ENCODE peak calls at places on chromosomes 3 and 15, in six cellular contexts. M, O, J, E, U and K are unnamed samples. For H3K27me3, the result is how much of the 10 kb centered on the place peaks cover.

GRCh38 chr3:53218136-53218535 is 37.7 kb downstream of the TKT start:
- DNase-seq in U (no peak), E (no peak), J (no peak), M (no peak), O (no peak), K (no peak)

GRCh38 chr3:51703026-51703775 is 3.7 kb upstream of the GRM2 start:
- DNase-seq in M (no peak), J (no peak), U (no peak), E (no peak), O (no peak), K (no peak)

GRCh38 chr3:155870945-155871745 is 695 bp downstream of the GMPS start:
- DNase-seq in M (peak), J (no peak), O (no peak), E (peak), U (no peak), K (no peak)

GRCh38 chr3:55746808-55747413 is 259.8 kb upstream of the WNT5A start:
- DNase-seq in O (no peak), J (no peak), E (no peak), M (no peak), U (no peak), K (no peak)

GRCh38 chr15:68209735-68210408 is 4.7 kb upstream of the CALML4 start:
- DNase-seq in M (no peak), U (no peak), O (no peak), E (no peak), J (no peak), K (no peak)

GRCh38 chr3:52531636-52532516 is 1.8 kb downstream of the NT5DC2 start:
- DNase-seq in E (no peak), U (no peak), O (no peak), J (no peak), M (no peak), K (no peak)

GRCh38 chr3:61221759-61222362 is 29.4 kb downstream of the FHIT start:
- DNase-seq in E (no peak), O (no peak), M (no peak), U (no peak), J (no peak), K (no peak)

GRCh38 chr15:77993374-77993911 is 84.1 kb downstream of the TBC1D2B start:
- DNase-seq in M (no peak), E (no peak), J (no peak), O (no peak), U (no peak), K (no peak)

GRCh38 chr3:69116897-69117296 is 5.5 kb downstream of the LMOD3 start:
- DNase-seq in M (no peak), J (peak), E (no peak), O (no peak), U (no peak), K (no peak)

GRCh38 chr3:59074764-59075163 is 24.9 kb upstream of the CFAP20DC start:
- DNase-seq in J (no peak), U (no peak), M (no peak), E (no peak), O (no peak), K (no peak)

GRCh38 chr3:14258906-14259904 is 80.6 kb downstream of the LSM3 start:
- DNase-seq in O (no peak), U (no peak), M (no peak), J (no peak), E (no peak), K (no peak)

GRCh38 chr3:43863966-43864933 is 173.5 kb downstream of the ABHD5 start:
- DNase-seq in M (no peak), J (no peak), O (no peak), U (no peak), E (no peak), K (no peak)

GRCh38 chr15:64289550-64289949 is 66.4 kb downstream of the CSNK1G1 start:
- DNase-seq in U (no peak), M (no peak), O (no peak), E (no peak), J (no peak), K (no peak)

GRCh38 chr3:111713833-111714232 is 118.7 kb upstream of the ZBED2 start:
- DNase-seq in J (no peak), E (no peak), U (no peak), O (no peak), M (no peak), K (no peak)

GRCh38 chr3:126556637-126557414 is 1.9 kb downstream of the C3orf22 start:
- DNase-seq in E (peak), J (no peak), O (no peak), M (no peak), U (no peak), K (no peak)

GRCh38 chr3:57597240-57597972 is at the start of gene ARF4:
- DNase-seq in E (peak), J (peak), O (peak), M (peak), U (peak), K (peak)

DNA sequence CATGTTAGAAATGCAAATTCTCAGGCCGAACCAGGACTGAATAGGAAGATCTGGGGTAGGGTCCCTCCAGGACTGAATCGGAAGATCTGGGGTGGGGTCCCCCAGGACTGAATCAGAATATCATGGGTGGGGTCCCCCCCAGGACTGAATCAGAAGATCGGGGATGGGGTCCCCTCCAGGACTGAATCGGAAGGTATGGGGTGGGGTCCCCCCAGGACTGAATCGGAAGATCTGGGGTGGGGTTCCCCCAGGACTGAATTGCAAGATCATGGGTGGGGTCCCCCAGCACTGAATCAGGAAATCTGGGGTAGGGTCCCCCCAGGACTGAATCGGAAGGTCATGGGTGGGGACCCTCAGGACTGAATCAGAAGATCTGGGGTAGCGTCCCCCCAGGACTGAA is 48.2 kb upstream of the TNK2 start:
- DNase-seq in O (no peak), J (no peak), M (no peak), U (no peak), E (no peak), K (no peak)
- H3K9ac ChIP-seq in O (no peak), J (no peak), M (no peak), U (no peak), E (no peak), K (no peak)

GRCh38 chr3:154164387-154164786 is 43.2 kb downstream of the ARHGEF26 start:
- DNase-seq in E (no peak), O (no peak), U (peak), M (no peak), J (no peak), K (no peak)

GRCh38 chr3:154156529-154156928 is 35.3 kb downstream of the ARHGEF26 start:
- DNase-seq in U (no peak), M (no peak), J (no peak), E (no peak), O (no peak), K (no peak)

DNA sequence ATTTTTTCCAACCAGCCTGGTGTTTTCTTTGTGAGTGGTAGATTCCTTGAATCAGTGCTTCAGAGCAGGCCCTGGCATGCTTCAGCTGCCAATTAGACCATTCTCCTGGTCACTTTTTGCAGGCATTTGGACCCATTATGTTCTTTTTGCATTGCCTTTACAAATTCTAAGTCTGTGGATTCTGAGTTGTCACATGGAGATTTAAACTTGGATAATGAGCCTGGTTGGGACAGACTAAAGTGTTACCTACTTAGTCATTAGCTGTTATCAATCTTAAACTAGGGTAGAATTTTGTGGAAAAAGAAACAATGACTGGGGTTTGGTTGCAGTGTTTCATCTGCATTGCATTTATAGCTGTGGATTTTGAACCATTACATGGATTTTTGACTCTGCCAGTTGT is 40.6 kb downstream of the ARHGEF26 start:
- DNase-seq in U (no peak), J (no peak), M (no peak), E (no peak), O (no peak), K (no peak)
- TF ChIP-seq ZNF274 in U (no peak), J (no peak), M (no peak), E (no peak), O (no peak), K (no peak)

GRCh38 chr3:190539526-190539925 is 25.6 kb downstream of the IL1RAP start:
- DNase-seq in U (no peak), O (no peak), J (no peak), E (no peak), M (no peak), K (no peak)

GRCh38 chr3:190543656-190544055 is 29.8 kb downstream of the IL1RAP start:
- DNase-seq in J (no peak), O (no peak), E (no peak), M (no peak), U (no peak), K (no peak)

GRCh38 chr3:190538288-190538687 is 24.4 kb downstream of the IL1RAP start:
- DNase-seq in O (no peak), M (no peak), E (no peak), U (no peak), J (no peak), K (no peak)

GRCh38 chr3:190541008-190541407 is 27.1 kb downstream of the IL1RAP start:
- DNase-seq in U (no peak), J (no peak), E (no peak), O (no peak), M (no peak), K (no peak)

GRCh38 chr3:190541560-190541959 is 27.7 kb downstream of the IL1RAP start:
- DNase-seq in M (no peak), E (no peak), U (no peak), J (no peak), O (no peak), K (no peak)
- H3K27me3 ChIP-seq in M (under half), E (under half), U (under half), J (under half), O (under half), K (half or more)

GRCh38 chr3:133472242-133472641 is 72.4 kb downstream of the BFSP2 start:
- DNase-seq in M (no peak), E (peak), U (no peak), O (no peak), J (no peak), K (no peak)

GRCh38 chr3:133474251-133474801 is 74.5 kb downstream of the BFSP2 start:
- DNase-seq in M (no peak), E (no peak), O (no peak), J (no peak), U (no peak), K (no peak)

GRCh38 chr3:133475245-133476010 is 75.6 kb downstream of the BFSP2 start:
- DNase-seq in J (no peak), O (peak), E (no peak), M (no peak), U (no peak), K (no peak)

GRCh38 chr3:133469140-133469731 is 69.4 kb downstream of the BFSP2 start:
- DNase-seq in O (no peak), E (no peak), J (no peak), M (no peak), U (peak), K (no peak)

DNA sequence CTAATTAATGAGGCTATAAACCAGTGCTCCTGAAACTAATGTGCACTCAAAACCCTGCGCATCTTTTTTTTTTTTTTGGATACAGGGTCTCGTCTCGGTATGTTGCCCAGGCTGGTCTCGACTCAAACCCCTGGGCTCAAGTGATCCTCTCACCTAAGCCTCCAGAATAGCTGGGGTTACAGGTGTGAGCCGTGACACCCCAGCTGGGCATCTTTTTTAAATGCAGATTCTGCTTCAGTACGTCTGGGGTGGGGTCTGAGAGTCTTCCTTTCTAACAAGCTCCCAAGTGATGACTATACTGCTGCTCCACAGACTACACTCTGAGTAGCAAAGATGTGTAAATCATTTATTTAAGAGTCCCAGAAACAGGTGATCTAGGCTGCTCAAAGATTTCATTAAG is 73.0 kb downstream of the BFSP2 start:
- DNase-seq in M (no peak), J (no peak), E (no peak), U (no peak), O (no peak), K (no peak)
- H3K9ac ChIP-seq in M (no peak), J (no peak), E (no peak), U (no peak), O (no peak), K (no peak)